ENCODE peak calls at places on chromosome 14, in seven cellular contexts. One of them, this sample, is unnamed.
A peak's percentile ranks its signal among the peaks of the same experiment; 100 is the strongest.

GRCh38 chr14:95886366-95886765 is 9.7 kb downstream of the TUNAR start:
- DNase-seq in K562: no peak
- DNase-seq in esophagus muscularis mucosa: no peak
- DNase-seq in GM12878: no peak
- DNase-seq in stomach: no peak
- DNase-seq in transverse colon: no peak
- DNase-seq in suprapubic skin: no peak
- DNase-seq in this sample: no peak

GRCh38 chr14:71415404-71415690 is 508.1 kb downstream of the PCNX1 start:
- DNase-seq in transverse colon: no peak
- DNase-seq in K562: no peak
- DNase-seq in GM12878: no peak
- DNase-seq in stomach: no peak
- DNase-seq in suprapubic skin: no peak
- DNase-seq in esophagus muscularis mucosa: no peak
- DNase-seq in this sample: no peak

GRCh38 chr14:101535232-101535631 is 26.1 kb upstream of the DIO3 start:
- DNase-seq in stomach: no peak
- DNase-seq in transverse colon: peak; percentile 27
- DNase-seq in GM12878: no peak
- DNase-seq in esophagus muscularis mucosa: no peak
- DNase-seq in suprapubic skin: no peak
- DNase-seq in K562: no peak
- DNase-seq in this sample: no peak

GRCh38 chr14:96089401-96089800 is 50.2 kb downstream of the C14orf132 start:
- DNase-seq in stomach: no peak
- DNase-seq in GM12878: no peak
- DNase-seq in esophagus muscularis mucosa: no peak
- DNase-seq in transverse colon: no peak
- DNase-seq in suprapubic skin: peak; percentile 58
- DNase-seq in K562: no peak
- DNase-seq in this sample: no peak

GRCh38 chr14:72941286-72941985 is 15.2 kb downstream of the DCAF4 start:
- DNase-seq in suprapubic skin: no peak
- DNase-seq in esophagus muscularis mucosa: no peak
- DNase-seq in transverse colon: no peak
- DNase-seq in K562: no peak
- DNase-seq in stomach: no peak
- DNase-seq in GM12878: no peak
- DNase-seq in this sample: no peak

GRCh38 chr14:35385042-35385839 is 19.3 kb downstream of the NFKBIA start:
- DNase-seq in esophagus muscularis mucosa: peak; percentile 96
- DNase-seq in GM12878: no peak
- DNase-seq in suprapubic skin: no peak
- DNase-seq in transverse colon: peak; percentile 75
- DNase-seq in K562: peak; percentile 84
- DNase-seq in stomach: peak; percentile 63
- DNase-seq in this sample: peak; percentile 39

GRCh38 chr14:83467811-83468210 is 1934.2 kb upstream of the SEL1L start:
- DNase-seq in esophagus muscularis mucosa: no peak
- DNase-seq in stomach: no peak
- DNase-seq in K562: no peak
- DNase-seq in transverse colon: no peak
- DNase-seq in suprapubic skin: no peak
- DNase-seq in GM12878: no peak
- DNase-seq in this sample: no peak

GRCh38 chr14:53500191-53500590 is 347.1 kb upstream of the DDHD1 start:
- DNase-seq in transverse colon: no peak
- DNase-seq in K562: no peak
- DNase-seq in stomach: no peak
- DNase-seq in esophagus muscularis mucosa: no peak
- DNase-seq in GM12878: no peak
- DNase-seq in suprapubic skin: no peak
- DNase-seq in this sample: no peak

GRCh38 chr14:99325016-99325415 is 53.0 kb upstream of the BCL11B start:
- DNase-seq in K562: no peak
- DNase-seq in suprapubic skin: peak; percentile 29
- DNase-seq in stomach: no peak
- DNase-seq in transverse colon: no peak
- DNase-seq in GM12878: no peak
- DNase-seq in esophagus muscularis mucosa: no peak
- DNase-seq in this sample: no peak
- TF ChIP-seq EP300 in K562: no peak
- TF ChIP-seq EP300 in suprapubic skin: no peak
- TF ChIP-seq EP300 in stomach: no peak
- TF ChIP-seq EP300 in transverse colon: no peak
- TF ChIP-seq EP300 in GM12878: no peak
- TF ChIP-seq EP300 in esophagus muscularis mucosa: no peak
- TF ChIP-seq EP300 in this sample: no peak

GRCh38 chr14:105087308-105087962 is 22.2 kb upstream of the GPR132 start:
- DNase-seq in stomach: peak; percentile 27
- DNase-seq in GM12878: no peak
- DNase-seq in suprapubic skin: peak; percentile 74
- DNase-seq in transverse colon: no peak
- DNase-seq in esophagus muscularis mucosa: no peak
- DNase-seq in K562: no peak
- DNase-seq in this sample: peak; percentile 91

GRCh38 chr14:105087963-105088811 is 23.0 kb upstream of the GPR132 start:
- DNase-seq in K562: no peak
- DNase-seq in GM12878: no peak
- DNase-seq in transverse colon: peak; percentile 31
- DNase-seq in stomach: peak; percentile 23
- DNase-seq in esophagus muscularis mucosa: no peak
- DNase-seq in suprapubic skin: peak; percentile 78
- DNase-seq in this sample: peak; percentile 91

GRCh38 chr14:105089746-105090492 is 24.7 kb upstream of the GPR132 start:
- DNase-seq in transverse colon: no peak
- DNase-seq in stomach: no peak
- DNase-seq in esophagus muscularis mucosa: no peak
- DNase-seq in GM12878: no peak
- DNase-seq in K562: no peak
- DNase-seq in suprapubic skin: peak; percentile 71
- DNase-seq in this sample: peak; percentile 19

GRCh38 chr14:105090493-105091334 is 25.5 kb upstream of the GPR132 start:
- DNase-seq in esophagus muscularis mucosa: no peak
- DNase-seq in stomach: peak; percentile 90
- DNase-seq in GM12878: no peak
- DNase-seq in suprapubic skin: peak; percentile 89
- DNase-seq in K562: peak; percentile 88
- DNase-seq in transverse colon: peak; percentile 91
- DNase-seq in this sample: peak; percentile 88

DNA sequence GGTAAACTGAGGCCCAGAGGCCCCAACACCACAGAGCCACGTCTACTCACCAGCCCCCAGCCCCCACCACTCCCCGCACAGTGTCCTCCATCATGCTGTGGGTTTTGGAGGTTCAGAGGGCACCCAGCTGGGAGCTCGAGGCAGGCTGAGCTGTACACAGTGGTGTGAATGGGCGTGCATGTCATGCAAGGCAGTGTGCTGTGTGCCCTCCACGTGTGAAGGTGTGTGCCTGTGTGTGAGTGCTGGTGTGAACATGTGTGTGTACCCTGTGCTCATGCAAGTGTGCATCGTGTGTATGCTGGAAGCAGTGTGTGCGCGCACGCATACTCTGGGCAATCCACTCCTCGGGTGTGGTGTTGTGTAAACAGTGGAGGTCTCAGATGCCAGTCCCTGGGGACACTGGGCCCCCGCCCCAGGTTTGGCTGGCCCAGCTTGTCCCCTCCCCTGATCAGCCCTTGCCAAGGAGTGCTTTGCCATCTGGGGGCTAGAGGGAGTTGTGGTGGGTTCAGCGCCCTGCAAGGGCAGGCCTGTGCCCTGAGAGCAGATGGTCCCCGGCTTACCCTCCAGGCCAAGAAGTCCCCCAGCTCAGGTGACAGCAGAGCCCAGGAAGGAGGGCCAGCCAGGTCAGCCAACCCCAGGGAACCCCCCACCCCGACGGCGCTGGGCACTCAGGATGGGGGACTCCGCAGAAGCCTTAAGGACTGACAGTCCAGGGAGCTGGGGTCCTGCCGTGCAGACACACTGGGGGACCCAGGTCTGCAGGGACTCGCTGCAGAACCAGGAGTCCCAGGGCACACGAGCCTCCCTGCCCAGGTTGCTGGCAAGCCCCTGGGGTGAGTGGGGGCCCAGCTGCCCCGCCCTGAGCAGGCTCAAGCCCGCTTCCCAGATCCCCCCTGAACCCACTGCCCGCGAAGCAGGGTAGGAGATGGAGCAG is 23.8 kb upstream of the GPR132 start:
- DNase-seq in esophagus muscularis mucosa: no peak
- DNase-seq in stomach: peak; percentile 22
- DNase-seq in suprapubic skin: peak; percentile 63
- DNase-seq in GM12878: no peak
- DNase-seq in K562: no peak
- DNase-seq in transverse colon: no peak
- DNase-seq in this sample: no peak
- H3K4me1 ChIP-seq in esophagus muscularis mucosa: peaks cover 65% of the 10 kb centered on the region
- H3K4me1 ChIP-seq in stomach: peaks cover 57% of the 10 kb centered on the region
- H3K4me1 ChIP-seq in suprapubic skin: peaks cover 80% of the 10 kb centered on the region
- H3K4me1 ChIP-seq in GM12878: peaks cover 22% of the 10 kb centered on the region
- H3K4me1 ChIP-seq in K562: peaks cover 3% of the 10 kb centered on the region
- H3K4me1 ChIP-seq in transverse colon: peaks cover 63% of the 10 kb centered on the region
- H3K4me1 ChIP-seq in this sample: peaks cover 76% of the 10 kb centered on the region

DNA sequence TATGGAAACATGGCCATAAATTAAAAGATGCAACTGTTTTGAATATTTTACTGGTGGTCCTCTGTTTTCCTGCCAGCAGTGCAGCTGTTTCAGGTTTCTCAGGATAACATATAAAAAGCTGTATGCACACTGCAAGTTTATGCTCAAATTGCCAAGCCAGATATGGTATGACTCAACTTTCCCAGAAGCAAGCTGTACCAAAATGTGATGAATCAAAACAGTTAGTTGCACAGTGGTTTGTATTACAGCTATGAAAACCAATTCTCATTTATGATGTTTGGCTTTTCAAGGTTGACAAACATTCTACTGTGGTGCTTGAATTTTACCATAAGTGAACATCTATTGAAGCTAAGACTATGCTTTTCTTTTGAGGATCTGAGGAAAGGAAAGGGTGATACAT is 15.5 kb downstream of the TRMT5 start:
- DNase-seq in GM12878: no peak
- DNase-seq in K562: no peak
- DNase-seq in esophagus muscularis mucosa: no peak
- DNase-seq in transverse colon: no peak
- DNase-seq in stomach: no peak
- DNase-seq in suprapubic skin: no peak
- DNase-seq in this sample: no peak
- TF ChIP-seq POLR2AphosphoS5 in GM12878: no peak
- TF ChIP-seq POLR2AphosphoS5 in K562: no peak
- TF ChIP-seq POLR2AphosphoS5 in esophagus muscularis mucosa: no peak
- TF ChIP-seq POLR2AphosphoS5 in transverse colon: no peak
- TF ChIP-seq POLR2AphosphoS5 in stomach: no peak
- TF ChIP-seq POLR2AphosphoS5 in suprapubic skin: no peak
- TF ChIP-seq POLR2AphosphoS5 in this sample: no peak

GRCh38 chr14:99729991-99730875 is 46.1 kb downstream of the CYP46A1 start:
- DNase-seq in K562: peak; percentile 57
- DNase-seq in esophagus muscularis mucosa: no peak
- DNase-seq in GM12878: no peak
- DNase-seq in suprapubic skin: peak; percentile 79
- DNase-seq in transverse colon: peak; percentile 68
- DNase-seq in stomach: peak; percentile 76
- DNase-seq in this sample: peak; percentile 55
- TF ChIP-seq EP300 in K562: no peak
- TF ChIP-seq EP300 in esophagus muscularis mucosa: no peak
- TF ChIP-seq EP300 in GM12878: no peak
- TF ChIP-seq EP300 in suprapubic skin: no peak
- TF ChIP-seq EP300 in transverse colon: no peak
- TF ChIP-seq EP300 in stomach: no peak
- TF ChIP-seq EP300 in this sample: no peak

GRCh38 chr14:68518180-68518579 is 274.7 kb downstream of the ZFP36L1 start:
- DNase-seq in K562: no peak
- DNase-seq in transverse colon: no peak
- DNase-seq in suprapubic skin: no peak
- DNase-seq in esophagus muscularis mucosa: no peak
- DNase-seq in GM12878: no peak
- DNase-seq in stomach: no peak
- DNase-seq in this sample: no peak
- H3K4me1 ChIP-seq in K562: no peaks in the 10 kb centered on the region
- H3K4me1 ChIP-seq in transverse colon: peaks cover 61% of the 10 kb centered on the region
- H3K4me1 ChIP-seq in suprapubic skin: peaks cover 90% of the 10 kb centered on the region
- H3K4me1 ChIP-seq in esophagus muscularis mucosa: peaks cover 63% of the 10 kb centered on the region
- H3K4me1 ChIP-seq in GM12878: peaks cover 27% of the 10 kb centered on the region
- H3K4me1 ChIP-seq in stomach: peaks cover 51% of the 10 kb centered on the region
- H3K4me1 ChIP-seq in this sample: peaks cover 50% of the 10 kb centered on the region

GRCh38 chr14:77124345-77125274 is 17.0 kb downstream of the ZDHHC22 start:
- DNase-seq in suprapubic skin: peak; percentile 64
- DNase-seq in stomach: peak; percentile 72
- DNase-seq in K562: peak; percentile 39
- DNase-seq in GM12878: no peak
- DNase-seq in esophagus muscularis mucosa: no peak
- DNase-seq in transverse colon: peak; percentile 67
- DNase-seq in this sample: peak; percentile 47
- TF ChIP-seq POLR2AphosphoS5 in suprapubic skin: no peak
- TF ChIP-seq POLR2AphosphoS5 in stomach: peak; percentile 6
- TF ChIP-seq POLR2AphosphoS5 in K562: no peak
- TF ChIP-seq POLR2AphosphoS5 in GM12878: no peak
- TF ChIP-seq POLR2AphosphoS5 in esophagus muscularis mucosa: peak; percentile 28
- TF ChIP-seq POLR2AphosphoS5 in transverse colon: no peak
- TF ChIP-seq POLR2AphosphoS5 in this sample: no peak

GRCh38 chr14:51041117-51041531 is 53.8 kb downstream of the TRIM9 start:
- DNase-seq in GM12878: no peak
- DNase-seq in K562: no peak
- DNase-seq in stomach: no peak
- DNase-seq in suprapubic skin: no peak
- DNase-seq in esophagus muscularis mucosa: no peak
- DNase-seq in transverse colon: peak; percentile 23
- DNase-seq in this sample: no peak
- TF ChIP-seq EP300 in GM12878: no peak
- TF ChIP-seq EP300 in K562: no peak
- TF ChIP-seq EP300 in stomach: no peak
- TF ChIP-seq EP300 in suprapubic skin: no peak
- TF ChIP-seq EP300 in esophagus muscularis mucosa: no peak
- TF ChIP-seq EP300 in transverse colon: no peak
- TF ChIP-seq EP300 in this sample: no peak

DNA sequence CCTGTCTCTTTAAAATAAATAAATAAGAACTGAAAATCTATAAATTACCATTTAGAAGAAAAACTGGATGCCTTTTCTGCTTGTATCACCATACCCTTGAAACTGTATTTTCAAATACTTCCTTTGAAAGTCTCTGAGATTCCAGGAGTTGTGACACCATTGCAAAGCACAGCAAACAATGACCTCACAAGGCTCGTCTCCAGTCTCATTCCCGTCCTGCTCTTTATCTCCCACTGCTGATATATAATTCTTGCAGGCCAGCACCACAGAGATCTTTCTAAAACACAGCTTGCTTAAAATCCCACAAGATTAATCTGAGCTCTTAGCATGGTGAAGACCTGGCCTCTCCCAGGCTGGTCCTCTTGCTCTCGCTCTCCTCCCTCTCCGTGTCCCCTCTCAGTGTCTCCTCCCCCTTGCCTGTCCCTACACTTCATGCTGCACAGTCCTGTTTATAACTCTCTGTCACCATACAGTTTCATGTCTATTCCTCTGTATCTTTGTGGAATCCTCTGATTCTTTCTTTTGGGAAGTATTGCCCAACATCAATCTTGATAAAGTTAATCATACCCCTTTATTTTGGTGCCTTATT is 51.8 kb downstream of the ZFYVE21 start:
- DNase-seq in stomach: no peak
- DNase-seq in transverse colon: no peak
- DNase-seq in esophagus muscularis mucosa: no peak
- DNase-seq in suprapubic skin: no peak
- DNase-seq in GM12878: no peak
- DNase-seq in K562: no peak
- DNase-seq in this sample: no peak
- H3K4me1 ChIP-seq in stomach: no peaks in the 10 kb centered on the region
- H3K4me1 ChIP-seq in transverse colon: no peaks in the 10 kb centered on the region
- H3K4me1 ChIP-seq in esophagus muscularis mucosa: no peaks in the 10 kb centered on the region
- H3K4me1 ChIP-seq in suprapubic skin: no peaks in the 10 kb centered on the region
- H3K4me1 ChIP-seq in GM12878: peaks cover 11% of the 10 kb centered on the region
- H3K4me1 ChIP-seq in K562: no peaks in the 10 kb centered on the region
- H3K4me1 ChIP-seq in this sample: no peaks in the 10 kb centered on the region